ENCODE peak calls at places on chromosomes 16 and 17, in eight cellular contexts. K, S, C, V, X, W, A and Y are unnamed samples.

GRCh38 chr16:86430814-86431213 is 79.5 kb upstream of the FOXF1 start:
- DNase-seq in K (no peak), S (no peak), C (no peak), V (no peak), X (no peak), W (no peak), A (no peak), Y (no peak)

GRCh38 chr17:35742896-35743477 is 10.1 kb downstream of the GAS2L2 start:
- DNase-seq in K (no peak), S (no peak), C (no peak), V (no peak), X (no peak), W (no peak), A (no peak), Y (no peak)

GRCh38 chr17:9162275-9162985 is 141.1 kb downstream of the NTN1 start:
- DNase-seq in K (no peak), S (no peak), C (no peak), V (no peak), X (no peak), W (no peak), A (no peak), Y (no peak)

GRCh38 chr17:63834431-63835166 is 7.1 kb upstream of the FTSJ3 start:
- DNase-seq in K (no peak), S (peak; percentile 88), C (peak; percentile 42), V (peak; percentile 62), X (no peak), W (peak; percentile 97), A (no peak), Y (peak; percentile 83)

GRCh38 chr16:86925067-86925791 is 346.9 kb downstream of the FOXL1 start:
- DNase-seq in K (peak; percentile 87), S (no peak), C (no peak), V (peak; percentile 36), X (no peak), W (no peak), A (no peak), Y (no peak)

GRCh38 chr17:29624586-29624985 is 1.9 kb upstream of the CORO6 start:
- DNase-seq in K (no peak), S (no peak), C (no peak), V (no peak), X (no peak), W (no peak), A (no peak), Y (no peak)

GRCh38 chr16:89357460-89357859 is 132.9 kb downstream of the ANKRD11 start:
- DNase-seq in K (no peak), S (no peak), C (no peak), V (no peak), X (no peak), W (no peak), A (no peak), Y (peak; percentile 84)

GRCh38 chr17:43169561-43170139 is 1.4 kb upstream of the NBR1 start:
- DNase-seq in K (no peak), S (peak; percentile 19), C (no peak), V (no peak), X (no peak), W (peak; percentile 47), A (no peak), Y (peak; percentile 92)

GRCh38 chr16:4179020-4179419 is 62.8 kb upstream of the ADCY9 start:
- DNase-seq in K (no peak), S (peak; percentile 33), C (no peak), V (no peak), X (no peak), W (no peak), A (no peak), Y (no peak)

GRCh38 chr17:31469959-31470358 is 78.5 kb downstream of the RAB11FIP4 start:
- DNase-seq in K (no peak), S (no peak), C (no peak), V (no peak), X (no peak), W (no peak), A (no peak), Y (no peak)

GRCh38 chr16:69130461-69130860 is 1.9 kb downstream of the CHTF8 start:
- DNase-seq in K (no peak), S (no peak), C (no peak), V (no peak), X (no peak), W (no peak), A (no peak), Y (no peak)

GRCh38 chr17:81519284-81520020 is 6.9 kb upstream of the ACTG1 start:
- DNase-seq in K (no peak), S (peak; percentile 89), C (no peak), V (no peak), X (no peak), W (no peak), A (peak; percentile 80), Y (peak; percentile 93)

GRCh38 chr16:3020247-3020603 is at the start of gene TNFRSF12A:
- DNase-seq in K (peak; percentile 15), S (peak; percentile 79), C (peak; percentile 44), V (peak; percentile 60), X (no peak), W (peak; percentile 37), A (peak; percentile 59), Y (peak; percentile 94)

GRCh38 chr16:67186550-67186950 is 2.8 kb upstream of the MATCAP1 start:
- DNase-seq in K (no peak), S (no peak), C (no peak), V (no peak), X (no peak), W (no peak), A (no peak), Y (no peak)